ENCODE peak calls at places on chromosomes 4 and X, in four cellular contexts. A is upper lobe of right lung; Z is stomach; H is CD8-positive, alpha-beta T cell. N is an unnamed sample.

GRCh38 chr4:133148690-133149363 is at the start of gene PCDH10:
- DNase-seq in Z (peak), H (no peak), A (peak), N (peak)

GRCh38 chr4:151541438-151542071 is 132.6 kb downstream of the FHIP1A start:
- DNase-seq in A (no peak), Z (no peak), H (no peak), N (no peak)

GRCh38 chrX:13816899-13817298 is at the start of gene GPM6B:
- DNase-seq in Z (no peak), A (no peak), H (no peak), N (no peak)

GRCh38 chr4:126004936-126005335 is 690.2 kb downstream of the FAT4 start:
- DNase-seq in H (no peak), A (no peak), Z (no peak), N (no peak)

GRCh38 chr4:148530114-148530513 is 87.9 kb upstream of the NR3C2 start:
- DNase-seq in A (no peak), H (no peak), Z (no peak), N (no peak)

GRCh38 chrX:9456250-9457074 is 8.4 kb upstream of the TBL1X start:
- DNase-seq in Z (no peak), H (no peak), A (no peak), N (no peak)

GRCh38 chr4:184812181-184812542 is 13.6 kb downstream of the ACSL1 start:
- DNase-seq in H (no peak), A (no peak), Z (no peak), N (no peak)

GRCh38 chr4:145231906-145232700 is 51.7 kb upstream of the OTUD4 start:
- DNase-seq in H (no peak), A (no peak), Z (no peak), N (no peak)

DNA sequence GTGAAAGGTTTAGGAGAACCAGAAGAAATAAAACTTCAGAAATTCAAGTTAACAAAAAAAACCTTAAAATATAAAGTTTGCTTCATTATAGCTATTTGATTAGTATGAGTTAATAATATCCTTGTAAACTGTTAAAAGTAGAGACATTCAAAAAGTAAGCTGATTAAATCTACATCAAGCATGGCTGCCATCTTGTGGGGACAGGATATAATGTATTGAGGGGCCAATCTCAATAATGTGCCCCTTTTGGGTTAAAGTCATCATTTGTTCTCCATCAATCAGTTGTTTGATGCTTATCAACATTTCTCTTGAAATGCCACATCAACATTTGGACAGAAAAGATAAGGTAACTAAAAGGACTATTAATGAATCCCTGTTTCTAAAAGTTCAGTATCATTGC is 4.6 kb upstream of the GRID2 start:
- DNase-seq in A (no peak), H (no peak), Z (no peak), N (no peak)
- TF ChIP-seq CTCF in A (no peak), H (no peak), Z (no peak), N (no peak)

GRCh38 chrX:155266446-155266845 is 2.2 kb upstream of the RAB39B start:
- DNase-seq in A (no peak), H (no peak), Z (no peak), N (no peak)

GRCh38 chrX:155263854-155264628 is at the start of gene RAB39B:
- DNase-seq in Z (peak), A (peak), H (peak), N (no peak)

GRCh38 chrX:155259752-155260151 is 4.5 kb downstream of the RAB39B start:
- DNase-seq in H (no peak), A (no peak), Z (no peak), N (no peak)

DNA sequence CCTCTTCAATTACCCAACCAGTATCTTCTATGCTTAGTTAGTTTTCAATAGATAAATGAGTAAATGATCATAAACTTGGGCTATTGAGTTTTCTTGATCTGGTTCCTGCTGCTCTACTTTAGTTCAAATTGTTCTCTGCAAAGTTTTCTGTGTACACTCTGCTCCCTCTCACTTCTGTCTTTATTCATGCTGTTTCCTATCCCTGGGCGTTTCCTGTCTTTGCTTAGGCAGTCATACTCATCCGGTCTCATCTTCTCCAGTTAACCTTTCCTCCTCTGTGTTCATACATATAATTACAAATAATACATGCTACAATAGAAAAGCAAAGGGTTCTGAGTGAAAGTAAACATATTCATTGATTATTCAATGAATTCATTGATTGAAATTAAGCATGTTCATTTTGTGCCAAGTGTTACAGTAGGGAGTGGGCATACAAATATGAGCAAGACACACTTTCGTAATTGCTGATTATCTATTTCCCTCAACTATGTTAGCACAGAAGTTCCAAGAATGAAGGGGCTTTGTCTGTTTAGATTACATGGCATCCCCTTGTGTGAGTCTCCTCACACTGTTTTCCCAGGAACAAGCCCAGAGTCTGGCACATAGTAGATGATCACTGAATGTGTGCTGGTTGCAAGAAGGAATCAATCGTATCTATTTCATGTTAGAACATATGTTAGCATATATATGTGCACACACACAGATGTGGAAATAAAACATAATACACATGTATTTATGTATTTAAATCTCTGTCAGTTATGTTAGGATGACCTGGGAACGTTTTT is 1.1 kb downstream of the RAB39B start:
- DNase-seq in A (no peak), Z (no peak), H (no peak), N (no peak)
- H3K4me3 ChIP-seq in A (peak), Z (no peak), H (peak), N (no peak)

DNA sequence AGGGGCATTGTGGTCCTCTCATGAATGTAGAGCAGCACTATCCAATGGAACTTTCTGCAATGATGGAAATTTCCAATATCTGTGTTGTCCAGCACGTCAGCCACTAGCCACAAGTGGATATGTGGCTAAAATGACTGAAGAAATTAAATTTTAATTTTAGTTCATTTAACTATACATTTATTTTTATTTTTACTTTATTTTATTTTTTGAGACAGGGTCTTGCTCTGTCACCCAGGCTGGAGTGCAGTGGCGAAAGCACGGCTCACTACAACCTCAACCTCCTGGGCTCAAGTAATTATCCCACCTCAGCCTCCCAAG is 13.3 kb upstream of the RBBP7 start:
- DNase-seq in H (no peak), A (no peak), Z (no peak), N (no peak)
- H3K27ac ChIP-seq in H (no peak), A (no peak), Z (no peak), N (no peak)

GRCh38 chr4:41725254-41725653 is 23.3 kb downstream of the PHOX2B start:
- DNase-seq in H (no peak), A (no peak), Z (no peak), N (no peak)
- TF ChIP-seq CTCF in H (no peak), A (no peak), Z (no peak), N (no peak)

GRCh38 chr4:139145552-139145932 is 31.5 kb downstream of the ELF2 start:
- DNase-seq in Z (no peak), H (no peak), A (no peak), N (no peak)
- H3K4me3 ChIP-seq in Z (no peak), H (no peak), A (no peak), N (no peak)

N was measured in coronary artery.